ENCODE peak calls at places on chromosome 12, in four cellular contexts. One of them, this sample, is unnamed. For H3K27me3, the result is how much of the 10 kb centered on the place peaks cover.

GRCh38 chr12:121573949-121574520 is 6.8 kb downstream of the KDM2B start:
- DNase-seq in HepG2: no peak
- DNase-seq in GM12878: no peak
- DNase-seq in H1: no peak
- DNase-seq in this sample: no peak

GRCh38 chr12:47509398-47509851 is 196.4 kb downstream of the RPAP3 start:
- DNase-seq in H1: no peak
- DNase-seq in GM12878: no peak
- DNase-seq in HepG2: no peak
- DNase-seq in this sample: no peak

GRCh38 chr12:68865399-68866154 is 57.6 kb downstream of the MDM2 start:
- DNase-seq in H1: no peak
- DNase-seq in GM12878: no peak
- DNase-seq in HepG2: no peak
- DNase-seq in this sample: no peak

GRCh38 chr12:117169548-117169947 is 20.7 kb downstream of the FBXO21 start:
- DNase-seq in H1: no peak
- DNase-seq in HepG2: no peak
- DNase-seq in GM12878: no peak
- DNase-seq in this sample: no peak

GRCh38 chr12:76863811-76864210 is 15.0 kb downstream of the CSRP2 start:
- DNase-seq in HepG2: no peak
- DNase-seq in GM12878: no peak
- DNase-seq in H1: no peak
- DNase-seq in this sample: no peak

GRCh38 chr12:72006766-72007165 is 68.1 kb downstream of the TPH2 start:
- DNase-seq in GM12878: no peak
- DNase-seq in HepG2: no peak
- DNase-seq in H1: no peak
- DNase-seq in this sample: no peak

GRCh38 chr12:62190921-62191746 is 69.1 kb upstream of the USP15 start:
- DNase-seq in HepG2: no peak
- DNase-seq in H1: peak
- DNase-seq in GM12878: no peak
- DNase-seq in this sample: no peak

GRCh38 chr12:107474639-107475539 is 210.7 kb upstream of the PWP1 start:
- DNase-seq in H1: no peak
- DNase-seq in GM12878: no peak
- DNase-seq in HepG2: no peak
- DNase-seq in this sample: no peak

GRCh38 chr12:120726510-120726793 is 826 bp downstream of the ACADS start:
- DNase-seq in HepG2: no peak
- DNase-seq in GM12878: no peak
- DNase-seq in H1: no peak
- DNase-seq in this sample: no peak

GRCh38 chr12:113413488-113413939 is 8.7 kb upstream of the SDSL start:
- DNase-seq in GM12878: no peak
- DNase-seq in H1: no peak
- DNase-seq in HepG2: peak
- DNase-seq in this sample: peak

GRCh38 chr12:107377596-107378385 is 284.4 kb upstream of the CRY1 start:
- DNase-seq in H1: no peak
- DNase-seq in HepG2: no peak
- DNase-seq in GM12878: no peak
- DNase-seq in this sample: no peak

DNA sequence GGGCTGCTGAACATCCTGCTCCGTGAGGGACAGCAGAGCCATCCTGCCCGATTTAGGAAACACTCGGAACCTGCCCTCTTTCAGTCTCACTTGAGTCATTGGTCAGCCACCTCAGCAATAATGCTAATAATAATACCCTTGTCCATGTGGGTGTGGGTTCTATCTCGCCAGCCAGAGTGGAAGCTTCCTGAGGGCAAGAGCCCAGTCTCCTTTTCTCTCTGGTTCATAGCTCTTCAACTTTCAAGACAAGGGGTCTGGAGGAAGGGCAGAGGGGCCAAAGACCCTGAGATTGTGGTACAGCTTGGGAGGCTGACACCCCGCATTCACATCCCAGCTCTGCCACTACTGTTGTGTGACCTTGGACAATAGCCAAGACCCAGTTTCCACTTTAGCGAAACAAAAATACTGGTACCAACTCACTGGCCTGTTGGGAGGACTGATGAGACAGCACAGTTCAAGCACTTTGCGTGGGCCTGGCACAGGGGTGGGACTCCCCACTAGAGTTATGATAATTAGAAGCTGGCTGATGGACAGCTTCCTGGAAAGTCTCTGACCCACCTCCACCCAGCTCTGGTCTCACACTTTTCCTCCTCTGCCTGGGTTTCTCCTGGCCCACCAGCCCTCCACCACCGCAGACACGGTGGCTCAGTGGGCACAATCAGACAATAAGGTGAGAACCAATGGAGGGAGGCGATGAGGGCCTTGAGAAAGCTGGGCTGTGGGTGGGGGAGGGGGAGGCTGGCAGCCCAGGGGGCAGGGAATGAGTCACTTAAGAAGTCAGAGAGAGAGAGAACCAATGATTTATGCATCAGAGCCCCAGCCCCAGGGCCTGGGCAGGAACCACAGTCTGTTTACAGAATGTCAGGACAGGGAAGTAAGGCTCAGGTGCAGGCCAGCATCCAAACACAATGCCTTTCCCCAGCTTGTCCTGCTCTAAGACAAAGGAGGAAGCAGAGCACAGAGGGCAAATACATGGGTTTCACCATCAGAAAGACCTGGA is 9.6 kb downstream of the FAIM2 start:
- DNase-seq in GM12878: no peak
- DNase-seq in HepG2: no peak
- DNase-seq in H1: no peak
- DNase-seq in this sample: peak
- H3K27me3 ChIP-seq in GM12878: under half
- H3K27me3 ChIP-seq in HepG2: half or more
- H3K27me3 ChIP-seq in H1: under half
- H3K27me3 ChIP-seq in this sample: under half

GRCh38 chr12:49292729-49293055 is 2.3 kb upstream of the PRPH start:
- DNase-seq in GM12878: no peak
- DNase-seq in HepG2: no peak
- DNase-seq in H1: no peak
- DNase-seq in this sample: no peak
- TF ChIP-seq SUZ12 in GM12878: no peak
- TF ChIP-seq SUZ12 in HepG2: no peak
- TF ChIP-seq SUZ12 in H1: no peak
- TF ChIP-seq SUZ12 in this sample: no peak

DNA sequence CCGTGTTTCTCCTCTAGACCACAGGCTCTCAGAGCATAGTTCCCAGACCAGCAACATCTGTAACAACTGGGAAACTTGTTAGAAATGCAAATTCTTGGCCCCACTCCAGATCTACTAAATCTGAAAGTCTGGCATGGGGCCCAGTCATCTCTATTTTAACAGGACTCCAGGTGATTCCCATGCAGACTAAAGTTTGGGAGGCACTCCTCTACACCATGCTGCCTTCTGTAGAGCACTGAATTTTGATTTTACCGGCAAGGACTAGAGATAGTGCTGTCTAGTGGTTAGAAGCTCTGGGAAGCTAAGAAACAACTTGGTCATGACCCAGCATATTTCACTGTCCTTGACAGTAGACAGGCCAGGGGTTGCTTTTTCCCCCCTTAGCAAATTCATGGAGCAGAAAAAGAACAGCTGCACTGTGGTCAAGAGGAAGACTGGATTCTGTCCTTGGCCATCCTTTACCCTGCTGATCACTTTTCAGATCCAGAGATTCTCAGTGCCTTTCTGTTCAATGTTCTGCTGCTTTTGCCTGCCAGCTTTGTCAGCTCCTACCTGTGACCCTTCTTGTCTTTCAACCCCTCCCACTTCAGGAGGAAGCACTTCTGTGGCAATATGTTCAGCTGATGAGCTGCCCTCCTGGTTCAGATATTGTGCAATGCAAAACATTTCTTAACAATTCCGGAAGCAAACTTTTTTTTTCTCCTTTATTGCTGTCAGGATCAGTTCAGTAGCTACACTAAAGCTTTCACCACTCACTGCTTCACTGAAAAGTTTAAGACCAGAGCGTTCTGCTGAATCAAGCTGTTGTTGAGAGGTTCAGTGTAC is 133.8 kb upstream of the NUDT4 start:
- DNase-seq in H1: no peak
- DNase-seq in GM12878: peak
- DNase-seq in HepG2: peak
- DNase-seq in this sample: no peak
- TF ChIP-seq YY1 in H1: no peak
- TF ChIP-seq YY1 in GM12878: no peak
- TF ChIP-seq YY1 in HepG2: no peak
- TF ChIP-seq YY1 in this sample: no peak

GRCh38 chr12:131007031-131007793 is 53.5 kb downstream of the ADGRD1 start:
- DNase-seq in H1: no peak
- DNase-seq in GM12878: no peak
- DNase-seq in HepG2: peak
- DNase-seq in this sample: no peak

GRCh38 chr12:131005161-131006035 is 51.7 kb downstream of the ADGRD1 start:
- DNase-seq in H1: no peak
- DNase-seq in GM12878: no peak
- DNase-seq in HepG2: no peak
- DNase-seq in this sample: no peak

GRCh38 chr12:131007794-131008460 is 54.2 kb downstream of the ADGRD1 start:
- DNase-seq in HepG2: no peak
- DNase-seq in H1: no peak
- DNase-seq in GM12878: no peak
- DNase-seq in this sample: no peak

GRCh38 chr12:131004166-131004565 is 50.5 kb downstream of the ADGRD1 start:
- DNase-seq in H1: no peak
- DNase-seq in HepG2: no peak
- DNase-seq in GM12878: no peak
- DNase-seq in this sample: no peak

GRCh38 chr12:131006036-131006735 is 52.5 kb downstream of the ADGRD1 start:
- DNase-seq in GM12878: no peak
- DNase-seq in HepG2: no peak
- DNase-seq in H1: no peak
- DNase-seq in this sample: no peak
- H3K27me3 ChIP-seq in GM12878: under half
- H3K27me3 ChIP-seq in HepG2: under half
- H3K27me3 ChIP-seq in H1: under half
- H3K27me3 ChIP-seq in this sample: under half

GRCh38 chr12:26128180-26128579 is 3.3 kb upstream of the BHLHE41 start:
- DNase-seq in HepG2: no peak
- DNase-seq in H1: no peak
- DNase-seq in GM12878: no peak
- DNase-seq in this sample: no peak

GRCh38 chr12:26134540-26134939 is 9.7 kb upstream of the BHLHE41 start:
- DNase-seq in HepG2: no peak
- DNase-seq in GM12878: no peak
- DNase-seq in H1: no peak
- DNase-seq in this sample: no peak

GRCh38 chr12:26127404-26127803 is 2.6 kb upstream of the BHLHE41 start:
- DNase-seq in HepG2: no peak
- DNase-seq in GM12878: no peak
- DNase-seq in H1: no peak
- DNase-seq in this sample: no peak

GRCh38 chr12:26133508-26133907 is 8.7 kb upstream of the BHLHE41 start:
- DNase-seq in HepG2: no peak
- DNase-seq in H1: no peak
- DNase-seq in GM12878: no peak
- DNase-seq in this sample: no peak

GRCh38 chr12:26130728-26131127 is 5.9 kb upstream of the BHLHE41 start:
- DNase-seq in GM12878: no peak
- DNase-seq in HepG2: no peak
- DNase-seq in H1: no peak
- DNase-seq in this sample: no peak
- TF ChIP-seq SUZ12 in GM12878: no peak
- TF ChIP-seq SUZ12 in HepG2: no peak
- TF ChIP-seq SUZ12 in H1: no peak
- TF ChIP-seq SUZ12 in this sample: no peak

GRCh38 chr12:116164976-116165425 is 112.5 kb downstream of the MED13L start:
- DNase-seq in HepG2: no peak
- DNase-seq in GM12878: no peak
- DNase-seq in H1: no peak
- DNase-seq in this sample: no peak

GRCh38 chr12:116172224-116172849 is 105.2 kb downstream of the MED13L start:
- DNase-seq in H1: no peak
- DNase-seq in GM12878: no peak
- DNase-seq in HepG2: no peak
- DNase-seq in this sample: no peak

GRCh38 chr12:116171549-116171948 is 105.9 kb downstream of the MED13L start:
- DNase-seq in GM12878: no peak
- DNase-seq in H1: no peak
- DNase-seq in HepG2: no peak
- DNase-seq in this sample: no peak

GRCh38 chr12:116166306-116166705 is 111.2 kb downstream of the MED13L start:
- DNase-seq in GM12878: no peak
- DNase-seq in H1: no peak
- DNase-seq in HepG2: no peak
- DNase-seq in this sample: no peak

DNA sequence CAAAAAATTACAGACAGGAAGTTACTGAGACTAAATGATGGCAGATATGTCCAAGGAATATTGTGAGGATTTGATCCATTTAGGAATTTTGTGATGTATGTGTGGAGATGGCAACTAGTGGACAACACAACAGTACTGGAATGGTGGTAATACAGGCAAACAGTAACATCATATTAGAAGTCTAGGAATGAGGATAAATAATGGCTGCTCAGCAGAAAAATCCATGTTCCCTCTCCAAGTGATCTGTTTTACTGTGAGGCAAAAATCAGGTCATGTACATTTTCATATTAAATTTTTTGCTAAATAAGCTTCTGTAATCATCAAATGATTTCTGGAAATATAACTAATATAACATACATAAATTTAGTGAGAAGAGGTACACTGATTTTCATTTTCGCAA is 108.4 kb downstream of the MED13L start:
- DNase-seq in GM12878: no peak
- DNase-seq in H1: no peak
- DNase-seq in HepG2: no peak
- DNase-seq in this sample: no peak
- TF ChIP-seq YY1 in GM12878: no peak
- TF ChIP-seq YY1 in H1: no peak
- TF ChIP-seq YY1 in HepG2: no peak
- TF ChIP-seq YY1 in this sample: no peak